ENCODE peak calls at places on chromosomes 16 and 17, in seven cellular contexts. One of them, this sample, is unnamed.

GRCh38 chr17:41551370-41551769 is 20.5 kb downstream of the KRT9 start:
- DNase-seq in sigmoid colon: no peak
- DNase-seq in stomach: no peak
- DNase-seq in breast epithelium: no peak
- DNase-seq in H1: no peak
- DNase-seq in suprapubic skin: no peak
- DNase-seq in GM23338: no peak
- DNase-seq in this sample: no peak

GRCh38 chr16:25033852-25034251 is 18.7 kb upstream of the ARHGAP17 start:
- DNase-seq in suprapubic skin: no peak
- DNase-seq in breast epithelium: no peak
- DNase-seq in GM23338: no peak
- DNase-seq in stomach: no peak
- DNase-seq in H1: no peak
- DNase-seq in sigmoid colon: peak
- DNase-seq in this sample: peak

GRCh38 chr16:79721186-79721745 is 120.7 kb upstream of the MAF start:
- DNase-seq in sigmoid colon: no peak
- DNase-seq in breast epithelium: no peak
- DNase-seq in GM23338: no peak
- DNase-seq in stomach: no peak
- DNase-seq in suprapubic skin: no peak
- DNase-seq in H1: no peak
- DNase-seq in this sample: no peak

GRCh38 chr16:89749637-89750036 is 28.3 kb downstream of the ZNF276 start:
- DNase-seq in stomach: peak
- DNase-seq in GM23338: no peak
- DNase-seq in H1: no peak
- DNase-seq in suprapubic skin: no peak
- DNase-seq in sigmoid colon: no peak
- DNase-seq in breast epithelium: no peak
- DNase-seq in this sample: peak

GRCh38 chr17:77432791-77433190 is 292.0 kb downstream of the SEC14L1 start:
- DNase-seq in breast epithelium: no peak
- DNase-seq in stomach: no peak
- DNase-seq in H1: no peak
- DNase-seq in suprapubic skin: no peak
- DNase-seq in sigmoid colon: no peak
- DNase-seq in GM23338: no peak
- DNase-seq in this sample: no peak

GRCh38 chr17:32769846-32770245 is 107.1 kb downstream of the MYO1D start:
- DNase-seq in suprapubic skin: no peak
- DNase-seq in sigmoid colon: no peak
- DNase-seq in GM23338: peak
- DNase-seq in H1: no peak
- DNase-seq in stomach: no peak
- DNase-seq in breast epithelium: no peak
- DNase-seq in this sample: no peak

GRCh38 chr17:28473542-28473941 is at the start of gene SLC13A2:
- DNase-seq in H1: no peak
- DNase-seq in suprapubic skin: peak
- DNase-seq in GM23338: no peak
- DNase-seq in breast epithelium: no peak
- DNase-seq in stomach: peak
- DNase-seq in sigmoid colon: peak
- DNase-seq in this sample: no peak

GRCh38 chr16:11498683-11499082 is 88.0 kb downstream of the LITAF start:
- DNase-seq in sigmoid colon: no peak
- DNase-seq in stomach: no peak
- DNase-seq in H1: no peak
- DNase-seq in breast epithelium: no peak
- DNase-seq in GM23338: peak
- DNase-seq in suprapubic skin: no peak
- DNase-seq in this sample: no peak

GRCh38 chr16:14289692-14290340 is 218.7 kb downstream of the MRTFB start:
- DNase-seq in H1: no peak
- DNase-seq in GM23338: peak
- DNase-seq in suprapubic skin: no peak
- DNase-seq in stomach: peak
- DNase-seq in sigmoid colon: no peak
- DNase-seq in breast epithelium: no peak
- DNase-seq in this sample: no peak

GRCh38 chr16:72989203-72989991 is 58.5 kb downstream of the ZFHX3 start:
- DNase-seq in H1: no peak
- DNase-seq in sigmoid colon: peak
- DNase-seq in suprapubic skin: peak
- DNase-seq in breast epithelium: no peak
- DNase-seq in GM23338: no peak
- DNase-seq in stomach: no peak
- DNase-seq in this sample: peak

GRCh38 chr16:83404261-83404660 is 403.5 kb upstream of the HSBP1 start:
- DNase-seq in sigmoid colon: no peak
- DNase-seq in suprapubic skin: no peak
- DNase-seq in breast epithelium: no peak
- DNase-seq in H1: no peak
- DNase-seq in GM23338: no peak
- DNase-seq in stomach: no peak
- DNase-seq in this sample: no peak

GRCh38 chr17:50447870-50448573 is 20.7 kb downstream of the CHAD start:
- DNase-seq in sigmoid colon: no peak
- DNase-seq in suprapubic skin: no peak
- DNase-seq in H1: no peak
- DNase-seq in GM23338: no peak
- DNase-seq in stomach: no peak
- DNase-seq in breast epithelium: no peak
- DNase-seq in this sample: peak

GRCh38 chr17:50457621-50458020 is 11.1 kb downstream of the CHAD start:
- DNase-seq in breast epithelium: no peak
- DNase-seq in suprapubic skin: no peak
- DNase-seq in H1: no peak
- DNase-seq in stomach: no peak
- DNase-seq in sigmoid colon: no peak
- DNase-seq in GM23338: no peak
- DNase-seq in this sample: no peak

GRCh38 chr17:50453901-50454300 is 14.8 kb downstream of the CHAD start:
- DNase-seq in breast epithelium: no peak
- DNase-seq in sigmoid colon: no peak
- DNase-seq in H1: no peak
- DNase-seq in stomach: no peak
- DNase-seq in GM23338: no peak
- DNase-seq in suprapubic skin: no peak
- DNase-seq in this sample: no peak

GRCh38 chr17:50451943-50452626 is 16.6 kb downstream of the CHAD start:
- DNase-seq in breast epithelium: no peak
- DNase-seq in H1: no peak
- DNase-seq in sigmoid colon: no peak
- DNase-seq in suprapubic skin: no peak
- DNase-seq in GM23338: no peak
- DNase-seq in stomach: no peak
- DNase-seq in this sample: no peak

GRCh38 chr17:50452627-50453300 is 15.9 kb downstream of the CHAD start:
- DNase-seq in sigmoid colon: no peak
- DNase-seq in stomach: no peak
- DNase-seq in suprapubic skin: no peak
- DNase-seq in breast epithelium: no peak
- DNase-seq in H1: no peak
- DNase-seq in GM23338: no peak
- DNase-seq in this sample: no peak
- TF ChIP-seq POLR2AphosphoS5 in sigmoid colon: no peak
- TF ChIP-seq POLR2AphosphoS5 in stomach: no peak
- TF ChIP-seq POLR2AphosphoS5 in suprapubic skin: no peak
- TF ChIP-seq POLR2AphosphoS5 in breast epithelium: no peak
- TF ChIP-seq POLR2AphosphoS5 in H1: no peak
- TF ChIP-seq POLR2AphosphoS5 in GM23338: no peak
- TF ChIP-seq POLR2AphosphoS5 in this sample: no peak

DNA sequence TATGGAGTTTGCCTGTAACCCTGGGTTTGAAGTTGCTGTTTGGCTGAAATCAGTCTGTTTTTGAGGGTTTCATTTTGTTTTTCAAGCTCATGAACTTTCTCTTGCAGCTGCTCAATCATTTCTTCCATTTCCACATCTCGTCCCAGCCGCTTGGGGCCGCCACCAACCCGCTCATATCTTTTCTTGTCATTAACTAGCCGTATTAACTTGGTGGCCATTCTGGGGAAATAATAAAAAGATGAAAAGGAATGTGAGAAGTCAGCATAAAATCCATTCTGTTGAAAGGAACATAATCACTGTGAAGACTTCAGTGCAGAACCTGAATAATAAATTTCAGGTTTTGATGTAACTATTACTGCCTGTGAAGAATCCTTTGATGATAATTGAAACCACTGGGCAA is 11.5 kb downstream of the RPGRIP1L start:
- DNase-seq in GM23338: peak
- DNase-seq in breast epithelium: no peak
- DNase-seq in sigmoid colon: no peak
- DNase-seq in stomach: no peak
- DNase-seq in H1: no peak
- DNase-seq in suprapubic skin: no peak
- DNase-seq in this sample: no peak
- TF ChIP-seq CTCF in GM23338: peak
- TF ChIP-seq CTCF in breast epithelium: no peak
- TF ChIP-seq CTCF in sigmoid colon: no peak
- TF ChIP-seq CTCF in stomach: no peak
- TF ChIP-seq CTCF in H1: peak
- TF ChIP-seq CTCF in suprapubic skin: no peak
- TF ChIP-seq CTCF in this sample: no peak

DNA sequence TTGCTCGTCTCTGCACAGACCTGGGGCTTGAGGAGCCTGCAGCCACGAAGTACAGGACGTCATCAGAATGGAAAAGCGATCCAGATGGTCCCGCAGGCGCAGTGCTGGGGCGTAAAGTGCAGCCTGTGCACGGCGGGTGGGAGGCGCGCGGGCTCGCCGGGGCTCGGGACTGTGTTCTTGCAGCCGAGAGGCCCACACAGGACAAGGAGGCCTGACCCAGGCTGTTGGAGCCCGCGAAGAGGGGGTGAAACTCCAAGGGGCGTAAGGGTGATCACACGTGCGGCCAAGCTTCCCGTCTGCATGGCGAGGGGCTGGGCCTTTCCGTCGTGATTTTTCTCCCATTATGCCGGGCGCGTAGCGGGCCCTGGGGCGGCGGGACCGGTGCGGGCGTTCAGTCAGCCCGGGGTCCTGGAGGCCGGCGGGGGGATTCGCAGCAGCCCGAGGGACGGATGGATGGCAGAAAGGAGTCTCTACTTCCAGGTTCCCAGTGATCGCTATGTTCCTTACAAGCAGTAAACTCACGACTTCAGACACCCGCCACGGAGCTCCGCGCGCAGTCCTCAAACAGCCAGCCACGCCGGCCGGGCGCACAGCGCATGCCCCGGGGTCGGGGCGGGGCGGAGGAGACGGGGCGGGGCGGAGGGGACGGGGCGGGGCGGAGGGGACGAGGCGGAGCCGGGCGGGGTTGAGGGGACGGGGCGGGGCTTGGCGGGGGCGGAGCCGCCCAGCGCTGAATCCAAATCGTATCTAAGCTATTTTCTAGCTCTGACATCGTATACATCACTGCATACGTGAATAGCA is 141.0 kb upstream of the KCNJ18 start:
- DNase-seq in sigmoid colon: peak
- DNase-seq in suprapubic skin: peak
- DNase-seq in breast epithelium: peak
- DNase-seq in GM23338: peak
- DNase-seq in H1: no peak
- DNase-seq in stomach: peak
- DNase-seq in this sample: peak
- TF ChIP-seq POLR2AphosphoS5 in sigmoid colon: peak
- TF ChIP-seq POLR2AphosphoS5 in suprapubic skin: no peak
- TF ChIP-seq POLR2AphosphoS5 in breast epithelium: peak
- TF ChIP-seq POLR2AphosphoS5 in GM23338: peak
- TF ChIP-seq POLR2AphosphoS5 in H1: no peak
- TF ChIP-seq POLR2AphosphoS5 in stomach: peak
- TF ChIP-seq POLR2AphosphoS5 in this sample: peak

GRCh38 chr17:9329251-9329921 is 246.2 kb downstream of the STX8 start:
- DNase-seq in H1: no peak
- DNase-seq in breast epithelium: no peak
- DNase-seq in sigmoid colon: no peak
- DNase-seq in suprapubic skin: no peak
- DNase-seq in GM23338: no peak
- DNase-seq in stomach: no peak
- DNase-seq in this sample: no peak

GRCh38 chr17:9321862-9322261 is 253.8 kb downstream of the STX8 start:
- DNase-seq in GM23338: no peak
- DNase-seq in H1: no peak
- DNase-seq in sigmoid colon: no peak
- DNase-seq in breast epithelium: no peak
- DNase-seq in suprapubic skin: no peak
- DNase-seq in stomach: no peak
- DNase-seq in this sample: no peak

GRCh38 chr17:9322298-9322697 is 253.3 kb downstream of the STX8 start:
- DNase-seq in suprapubic skin: no peak
- DNase-seq in stomach: no peak
- DNase-seq in breast epithelium: no peak
- DNase-seq in GM23338: no peak
- DNase-seq in sigmoid colon: no peak
- DNase-seq in H1: no peak
- DNase-seq in this sample: no peak

GRCh38 chr17:9330140-9330902 is 245.3 kb downstream of the STX8 start:
- DNase-seq in GM23338: peak
- DNase-seq in sigmoid colon: no peak
- DNase-seq in H1: no peak
- DNase-seq in breast epithelium: no peak
- DNase-seq in suprapubic skin: no peak
- DNase-seq in stomach: no peak
- DNase-seq in this sample: no peak

DNA sequence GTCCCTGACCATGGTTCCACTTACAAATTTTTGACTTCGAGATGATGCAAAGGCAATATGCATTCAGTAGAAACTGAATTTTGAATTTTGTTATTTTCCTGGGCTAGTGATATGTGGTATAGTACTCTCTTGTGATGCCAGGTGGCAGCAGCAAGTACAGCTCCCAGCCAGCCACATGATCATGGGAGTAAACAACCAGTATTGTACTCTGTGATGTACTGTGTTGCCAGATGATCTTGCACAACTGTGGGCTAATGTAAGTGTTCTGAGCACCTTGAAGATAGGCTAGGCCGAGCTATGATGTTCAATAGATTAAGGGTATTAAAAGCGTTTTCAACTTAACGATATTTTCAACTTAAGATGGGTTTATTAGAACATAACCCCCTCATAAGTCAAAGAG is 250.8 kb downstream of the STX8 start:
- DNase-seq in suprapubic skin: no peak
- DNase-seq in GM23338: no peak
- DNase-seq in H1: no peak
- DNase-seq in stomach: no peak
- DNase-seq in breast epithelium: no peak
- DNase-seq in sigmoid colon: no peak
- DNase-seq in this sample: no peak
- TF ChIP-seq CTCF in suprapubic skin: no peak
- TF ChIP-seq CTCF in GM23338: no peak
- TF ChIP-seq CTCF in H1: no peak
- TF ChIP-seq CTCF in stomach: no peak
- TF ChIP-seq CTCF in breast epithelium: no peak
- TF ChIP-seq CTCF in sigmoid colon: no peak
- TF ChIP-seq CTCF in this sample: no peak

DNA sequence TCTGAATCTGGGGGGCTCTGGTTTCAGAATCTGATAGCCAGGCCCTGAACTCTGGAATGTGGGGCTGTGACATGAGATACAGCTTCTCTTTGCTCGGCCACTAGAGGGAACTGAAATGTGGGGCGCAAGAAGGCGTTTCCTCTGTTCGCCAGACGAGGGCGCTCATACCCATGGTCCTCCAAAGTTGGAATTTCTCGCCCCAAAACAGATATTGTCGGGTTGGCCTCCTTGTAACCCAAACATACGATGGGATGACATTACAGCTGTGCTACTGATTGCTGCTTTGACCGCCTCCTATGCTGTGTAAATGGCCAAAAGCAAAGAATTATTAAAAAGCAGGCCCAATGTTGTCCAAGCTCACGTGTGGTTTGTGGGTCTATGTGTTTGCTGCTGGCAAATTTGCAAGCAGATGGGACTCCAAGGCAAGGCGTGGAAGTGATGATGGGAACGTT is 13.1 kb upstream of the MSI2 start:
- DNase-seq in sigmoid colon: peak
- DNase-seq in H1: peak
- DNase-seq in breast epithelium: peak
- DNase-seq in GM23338: peak
- DNase-seq in suprapubic skin: no peak
- DNase-seq in stomach: peak
- DNase-seq in this sample: no peak
- TF ChIP-seq POLR2AphosphoS5 in sigmoid colon: no peak
- TF ChIP-seq POLR2AphosphoS5 in H1: no peak
- TF ChIP-seq POLR2AphosphoS5 in breast epithelium: no peak
- TF ChIP-seq POLR2AphosphoS5 in GM23338: no peak
- TF ChIP-seq POLR2AphosphoS5 in suprapubic skin: no peak
- TF ChIP-seq POLR2AphosphoS5 in stomach: no peak
- TF ChIP-seq POLR2AphosphoS5 in this sample: no peak

This sample was measured in upper lobe of left lung.